ENCODE peak calls at places on chromosomes 3 and 15, in four cellular contexts. F is CD8-positive, alpha-beta T cell; Q is dorsolateral prefrontal cortex; W is sigmoid colon. Y is an unnamed sample.
A peak's percentile ranks its signal among the peaks of the same experiment; 100 is the strongest.

GRCh38 chr3:194136519-194137313 is 768 bp downstream of the HES1 start:
- DNase-seq in F (peak; percentile 31), Q (no peak), W (peak; percentile 91), Y (no peak)

GRCh38 chr3:45496550-45496949 is 98.0 kb upstream of the LIMD1 start:
- DNase-seq in F (no peak), Q (no peak), W (no peak), Y (no peak)

GRCh38 chr3:194354315-194354714 is 3.2 kb upstream of the CPN2 start:
- DNase-seq in F (no peak), Q (no peak), W (no peak), Y (no peak)

GRCh38 chr15:61157933-61158332 is 71.2 kb downstream of the RORA start:
- DNase-seq in F (no peak), Q (no peak), W (peak; percentile 86), Y (no peak)

GRCh38 chr3:50203113-50203852 is 1.8 kb upstream of the SLC38A3 start:
- DNase-seq in F (no peak), Q (no peak), W (no peak), Y (no peak)

GRCh38 chr3:184345678-184346144 is 8.3 kb downstream of the FAM131A start:
- DNase-seq in F (no peak), Q (peak; percentile 90), W (no peak), Y (no peak)

GRCh38 chr3:190175490-190175889 is 54.8 kb upstream of the P3H2 start:
- DNase-seq in F (no peak), Q (no peak), W (no peak), Y (no peak)

GRCh38 chr3:85864896-85865295 is 906.1 kb downstream of the CADM2 start:
- DNase-seq in F (no peak), Q (peak; percentile 6), W (no peak), Y (no peak)

GRCh38 chr3:71341721-71342120 is 241.8 kb downstream of the FOXP1 start:
- DNase-seq in F (no peak), Q (no peak), W (no peak), Y (no peak)

GRCh38 chr15:73584699-73585420 is 48.3 kb downstream of the NPTN start:
- DNase-seq in F (no peak), Q (no peak), W (no peak), Y (no peak)

GRCh38 chr3:105526349-105527111 is 159.8 kb downstream of the ALCAM start:
- DNase-seq in F (no peak), Q (no peak), W (no peak), Y (no peak)

GRCh38 chr15:67531379-67532059 is 10.6 kb downstream of the C15orf61 start:
- DNase-seq in F (no peak), Q (no peak), W (no peak), Y (peak; percentile 63)

GRCh38 chr15:82750831-82751181 is 41.1 kb upstream of the AP3B2 start:
- DNase-seq in F (peak; percentile 16), Q (no peak), W (no peak), Y (no peak)

GRCh38 chr15:51879555-51879954 is 50.1 kb downstream of the TMOD3 start:
- DNase-seq in F (no peak), Q (no peak), W (no peak), Y (no peak)

GRCh38 chr15:101250931-101251829 is 668 bp downstream of the CHSY1 start:
- DNase-seq in F (no peak), Q (peak; percentile 60), W (peak; percentile 76), Y (no peak)

GRCh38 chr3:195003893-195004289 is 267.1 kb downstream of the XXYLT1 start:
- DNase-seq in F (peak; percentile 3), Q (no peak), W (no peak), Y (no peak)

GRCh38 chr3:23676093-23676492 is 129.7 kb upstream of the UBE2E1 start:
- DNase-seq in F (no peak), Q (no peak), W (no peak), Y (no peak)

GRCh38 chr15:91253605-91254004 is 153.5 kb downstream of the SV2B start:
- DNase-seq in F (no peak), Q (no peak), W (no peak), Y (no peak)

GRCh38 chr3:169354774-169355501 is 308.6 kb downstream of the MECOM start:
- DNase-seq in F (no peak), Q (no peak), W (no peak), Y (no peak)

GRCh38 chr3:126465928-126466564 is 9.6 kb downstream of the ZXDC start:
- DNase-seq in F (no peak), Q (peak; percentile 57), W (peak; percentile 66), Y (no peak)

GRCh38 chr3:89260721-89261120 is 153.3 kb downstream of the EPHA3 start:
- DNase-seq in F (no peak), Q (no peak), W (no peak), Y (no peak)

GRCh38 chr3:15198686-15199085 is 7.4 kb upstream of the CAPN7 start:
- DNase-seq in F (no peak), Q (no peak), W (no peak), Y (no peak)

GRCh38 chr3:127409421-127410136 is 121.7 kb upstream of the PRR20G start:
- DNase-seq in F (no peak), Q (no peak), W (peak; percentile 34), Y (no peak)

GRCh38 chr3:14432996-14433572 is 30.7 kb downstream of the SLC6A6 start:
- DNase-seq in F (no peak), Q (no peak), W (no peak), Y (no peak)

GRCh38 chr3:79253704-79254103 is 514.1 kb downstream of the ROBO1 start:
- DNase-seq in F (no peak), Q (no peak), W (no peak), Y (no peak)

DNA sequence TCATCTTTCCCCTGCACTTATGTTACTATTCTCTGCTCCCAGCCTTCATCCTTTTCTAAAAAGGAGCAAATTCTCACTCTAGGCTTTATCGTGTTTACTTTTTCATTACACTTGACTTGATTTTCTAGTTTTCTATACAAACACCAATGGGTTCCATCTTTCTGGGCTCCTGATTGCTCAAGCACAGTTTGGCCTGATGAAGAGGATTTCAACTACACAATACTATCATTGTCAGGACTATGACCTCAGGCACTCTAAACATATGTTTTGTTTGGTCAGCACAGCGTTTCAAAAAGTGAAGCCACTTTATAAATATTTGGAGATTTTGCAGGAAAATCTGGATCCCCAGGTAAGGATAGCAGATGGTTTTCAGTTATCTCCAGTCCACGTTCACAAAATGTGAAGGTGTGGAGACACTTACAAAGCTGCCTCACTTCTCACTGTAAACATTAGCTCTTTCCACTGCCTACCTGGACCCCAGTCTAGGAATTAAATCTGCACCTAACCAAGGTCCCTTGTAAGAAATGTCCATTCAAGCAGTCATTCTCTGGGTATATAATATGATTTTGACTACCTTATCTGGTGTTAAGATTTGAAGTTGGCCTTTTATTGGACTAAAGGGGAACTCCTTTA is 86.2 kb downstream of the TGFBR2 start:
- DNase-seq in F (no peak), Q (no peak), W (no peak), Y (no peak)
- H3K27ac ChIP-seq in F (no peak overlapping the region), Q (peak overlapping the region; percentile 6), W (peak overlapping the region; percentile 78), Y (no peak overlapping the region)

DNA sequence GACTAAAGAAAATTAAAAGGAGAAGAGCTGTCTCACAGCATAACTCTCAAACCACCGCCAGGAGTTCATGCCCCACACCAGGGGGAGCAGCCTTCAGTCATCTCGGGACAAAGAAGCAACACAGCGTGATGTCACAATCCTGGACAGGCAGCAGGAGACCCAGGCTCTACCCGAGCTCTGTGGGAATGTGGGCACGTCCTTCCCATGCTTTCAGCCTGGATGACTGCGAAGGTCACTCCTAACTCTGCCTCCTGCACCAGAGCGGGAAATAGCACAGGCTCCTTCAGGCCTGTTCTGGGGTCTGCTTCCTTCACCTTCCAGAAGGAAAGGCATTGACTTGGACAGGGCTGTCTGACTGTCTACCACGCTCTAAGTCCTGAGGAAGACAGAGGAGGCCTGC is 31.3 kb downstream of the NOX5 start:
- DNase-seq in F (no peak), Q (no peak), W (no peak), Y (no peak)
- H3K27ac ChIP-seq in F (no peak overlapping the region), Q (no peak overlapping the region), W (no peak overlapping the region), Y (peak overlapping the region; percentile 46)

GRCh38 chr3:136630911-136631310 is 121.3 kb downstream of the STAG1 start:
- DNase-seq in F (no peak), Q (no peak), W (no peak), Y (no peak)
- H3K27ac ChIP-seq in F (no peak overlapping the region), Q (no peak overlapping the region), W (no peak overlapping the region), Y (no peak overlapping the region)

GRCh38 chr3:42491876-42492507 is 10.5 kb upstream of the VIPR1 start:
- DNase-seq in F (no peak), Q (no peak), W (peak; percentile 27), Y (no peak)
- H3K27ac ChIP-seq in F (no peak overlapping the region), Q (peak overlapping the region; percentile 79), W (no peak overlapping the region), Y (no peak overlapping the region)

DNA sequence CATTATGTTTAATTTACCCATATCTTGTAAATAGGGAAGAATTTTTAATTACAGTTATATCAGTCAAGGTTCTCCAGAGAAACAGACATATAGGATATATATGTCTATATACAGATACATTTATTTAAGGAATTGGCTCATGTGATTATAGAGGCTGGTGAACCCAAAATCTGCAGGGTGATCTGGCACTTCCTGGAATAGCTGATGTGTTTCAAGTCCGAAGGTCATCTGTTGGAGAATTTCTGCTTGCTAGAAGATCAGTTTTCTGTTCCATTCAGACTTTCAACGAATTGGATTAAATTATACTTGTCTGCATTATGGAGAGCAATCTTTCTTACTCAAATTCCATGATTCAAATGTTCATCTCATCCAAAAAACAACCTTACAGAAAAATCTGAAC is 694.6 kb upstream of the DPPA4 start:
- DNase-seq in F (no peak), Q (no peak), W (no peak), Y (no peak)
- H3K27ac ChIP-seq in F (no peak overlapping the region), Q (no peak overlapping the region), W (no peak overlapping the region), Y (no peak overlapping the region)

GRCh38 chr3:73601031-73601430 is 23.7 kb downstream of the PDZRN3 start:
- DNase-seq in F (no peak), Q (no peak), W (no peak), Y (no peak)

GRCh38 chr3:73602171-73602570 is 22.6 kb downstream of the PDZRN3 start:
- DNase-seq in F (no peak), Q (no peak), W (no peak), Y (no peak)

GRCh38 chr3:73599605-73600004 is 25.1 kb downstream of the PDZRN3 start:
- DNase-seq in F (no peak), Q (no peak), W (no peak), Y (no peak)

GRCh38 chr3:73601476-73601875 is 23.3 kb downstream of the PDZRN3 start:
- DNase-seq in F (no peak), Q (no peak), W (no peak), Y (no peak)

GRCh38 chr3:73600293-73600938 is 24.3 kb downstream of the PDZRN3 start:
- DNase-seq in F (no peak), Q (no peak), W (no peak), Y (no peak)
- H3K27ac ChIP-seq in F (no peak overlapping the region), Q (peak overlapping the region; percentile 47), W (peak overlapping the region; percentile 96), Y (no peak overlapping the region)

Y was measured in epithelial cell of prostate.